ENCODE peak calls at places on chromosomes 7 and 10, in eight cellular contexts. One of them, this sample, is unnamed.

GRCh38 chr7:157795199-157795598 is 458.4 kb downstream of the DNAJB6 start:
- DNase-seq in tibial artery: no peak
- DNase-seq in substantia nigra: no peak
- DNase-seq in left ventricle myocardium inferior: no peak
- DNase-seq in activated effector memory CD4-positive, alpha-beta T cell treated with anti-CD3 and anti-CD28 coated beads, Interleukin-2, amount 50 U/mL, for 16 hours: no peak
- DNase-seq in PC-9: no peak
- DNase-seq in erythroblast: no peak
- DNase-seq in germinal center: no peak
- DNase-seq in this sample: no peak

GRCh38 chr7:1532456-1533254 is 2.2 kb downstream of the MAFK start:
- DNase-seq in erythroblast: peak
- DNase-seq in substantia nigra: no peak
- DNase-seq in PC-9: peak
- DNase-seq in tibial artery: peak
- DNase-seq in activated effector memory CD4-positive, alpha-beta T cell treated with anti-CD3 and anti-CD28 coated beads, Interleukin-2, amount 50 U/mL, for 16 hours: peak
- DNase-seq in left ventricle myocardium inferior: peak
- DNase-seq in germinal center: no peak
- DNase-seq in this sample: peak

GRCh38 chr7:24755096-24755495 is 2.2 kb downstream of the GSDME start:
- DNase-seq in activated effector memory CD4-positive, alpha-beta T cell treated with anti-CD3 and anti-CD28 coated beads, Interleukin-2, amount 50 U/mL, for 16 hours: no peak
- DNase-seq in left ventricle myocardium inferior: no peak
- DNase-seq in germinal center: no peak
- DNase-seq in erythroblast: no peak
- DNase-seq in tibial artery: no peak
- DNase-seq in substantia nigra: no peak
- DNase-seq in PC-9: no peak
- DNase-seq in this sample: no peak

GRCh38 chr7:922334-923107 is 32.0 kb downstream of the ADAP1 start:
- DNase-seq in PC-9: no peak
- DNase-seq in left ventricle myocardium inferior: no peak
- DNase-seq in germinal center: no peak
- DNase-seq in tibial artery: peak
- DNase-seq in substantia nigra: no peak
- DNase-seq in activated effector memory CD4-positive, alpha-beta T cell treated with anti-CD3 and anti-CD28 coated beads, Interleukin-2, amount 50 U/mL, for 16 hours: peak
- DNase-seq in erythroblast: no peak
- DNase-seq in this sample: peak

GRCh38 chr7:74094224-74095095 is 10.9 kb downstream of the LIMK1 start:
- DNase-seq in substantia nigra: peak
- DNase-seq in tibial artery: peak
- DNase-seq in germinal center: peak
- DNase-seq in PC-9: peak
- DNase-seq in left ventricle myocardium inferior: peak
- DNase-seq in erythroblast: peak
- DNase-seq in activated effector memory CD4-positive, alpha-beta T cell treated with anti-CD3 and anti-CD28 coated beads, Interleukin-2, amount 50 U/mL, for 16 hours: peak
- DNase-seq in this sample: peak

GRCh38 chr10:132418520-132419416 is 21.8 kb downstream of the PWWP2B start:
- DNase-seq in activated effector memory CD4-positive, alpha-beta T cell treated with anti-CD3 and anti-CD28 coated beads, Interleukin-2, amount 50 U/mL, for 16 hours: no peak
- DNase-seq in tibial artery: no peak
- DNase-seq in erythroblast: no peak
- DNase-seq in germinal center: no peak
- DNase-seq in PC-9: peak
- DNase-seq in left ventricle myocardium inferior: no peak
- DNase-seq in substantia nigra: no peak
- DNase-seq in this sample: peak

GRCh38 chr7:90345548-90346319 is 782 bp upstream of the GTPBP10 start:
- DNase-seq in erythroblast: no peak
- DNase-seq in germinal center: peak
- DNase-seq in activated effector memory CD4-positive, alpha-beta T cell treated with anti-CD3 and anti-CD28 coated beads, Interleukin-2, amount 50 U/mL, for 16 hours: no peak
- DNase-seq in PC-9: peak
- DNase-seq in substantia nigra: no peak
- DNase-seq in left ventricle myocardium inferior: no peak
- DNase-seq in tibial artery: no peak
- DNase-seq in this sample: peak

GRCh38 chr7:139521439-139521838 is 2.0 kb upstream of the CLEC2L start:
- DNase-seq in left ventricle myocardium inferior: no peak
- DNase-seq in germinal center: no peak
- DNase-seq in erythroblast: no peak
- DNase-seq in substantia nigra: no peak
- DNase-seq in tibial artery: no peak
- DNase-seq in PC-9: no peak
- DNase-seq in activated effector memory CD4-positive, alpha-beta T cell treated with anti-CD3 and anti-CD28 coated beads, Interleukin-2, amount 50 U/mL, for 16 hours: no peak
- DNase-seq in this sample: no peak

GRCh38 chr10:66837990-66838389 is 87.8 kb upstream of the LRRTM3 start:
- DNase-seq in left ventricle myocardium inferior: no peak
- DNase-seq in activated effector memory CD4-positive, alpha-beta T cell treated with anti-CD3 and anti-CD28 coated beads, Interleukin-2, amount 50 U/mL, for 16 hours: no peak
- DNase-seq in PC-9: no peak
- DNase-seq in substantia nigra: no peak
- DNase-seq in tibial artery: no peak
- DNase-seq in germinal center: no peak
- DNase-seq in erythroblast: no peak
- DNase-seq in this sample: no peak

GRCh38 chr7:141697211-141697871 is 4.6 kb downstream of the DENND11 start:
- DNase-seq in substantia nigra: peak
- DNase-seq in germinal center: no peak
- DNase-seq in activated effector memory CD4-positive, alpha-beta T cell treated with anti-CD3 and anti-CD28 coated beads, Interleukin-2, amount 50 U/mL, for 16 hours: no peak
- DNase-seq in left ventricle myocardium inferior: no peak
- DNase-seq in tibial artery: no peak
- DNase-seq in PC-9: peak
- DNase-seq in erythroblast: peak
- DNase-seq in this sample: no peak

GRCh38 chr10:122461367-122461728 is at the start of gene HTRA1:
- DNase-seq in germinal center: no peak
- DNase-seq in PC-9: peak
- DNase-seq in left ventricle myocardium inferior: peak
- DNase-seq in substantia nigra: peak
- DNase-seq in tibial artery: peak
- DNase-seq in erythroblast: no peak
- DNase-seq in activated effector memory CD4-positive, alpha-beta T cell treated with anti-CD3 and anti-CD28 coated beads, Interleukin-2, amount 50 U/mL, for 16 hours: no peak
- DNase-seq in this sample: peak

GRCh38 chr7:135247746-135248471 is 14.3 kb downstream of the STRA8 start:
- DNase-seq in tibial artery: no peak
- DNase-seq in germinal center: no peak
- DNase-seq in activated effector memory CD4-positive, alpha-beta T cell treated with anti-CD3 and anti-CD28 coated beads, Interleukin-2, amount 50 U/mL, for 16 hours: no peak
- DNase-seq in erythroblast: no peak
- DNase-seq in substantia nigra: no peak
- DNase-seq in PC-9: no peak
- DNase-seq in left ventricle myocardium inferior: no peak
- DNase-seq in this sample: no peak

GRCh38 chr10:4280481-4281206 is 495.6 kb upstream of the KLF6 start:
- DNase-seq in left ventricle myocardium inferior: no peak
- DNase-seq in PC-9: peak
- DNase-seq in tibial artery: no peak
- DNase-seq in erythroblast: no peak
- DNase-seq in germinal center: no peak
- DNase-seq in activated effector memory CD4-positive, alpha-beta T cell treated with anti-CD3 and anti-CD28 coated beads, Interleukin-2, amount 50 U/mL, for 16 hours: no peak
- DNase-seq in substantia nigra: no peak
- DNase-seq in this sample: no peak

GRCh38 chr7:45610019-45610418 is 35.9 kb downstream of the ADCY1 start:
- DNase-seq in germinal center: no peak
- DNase-seq in erythroblast: no peak
- DNase-seq in tibial artery: no peak
- DNase-seq in activated effector memory CD4-positive, alpha-beta T cell treated with anti-CD3 and anti-CD28 coated beads, Interleukin-2, amount 50 U/mL, for 16 hours: no peak
- DNase-seq in substantia nigra: no peak
- DNase-seq in PC-9: no peak
- DNase-seq in left ventricle myocardium inferior: no peak
- DNase-seq in this sample: no peak

GRCh38 chr10:78997635-78998618 is 70.8 kb upstream of the ZMIZ1 start:
- DNase-seq in erythroblast: no peak
- DNase-seq in left ventricle myocardium inferior: no peak
- DNase-seq in PC-9: peak
- DNase-seq in tibial artery: no peak
- DNase-seq in substantia nigra: no peak
- DNase-seq in activated effector memory CD4-positive, alpha-beta T cell treated with anti-CD3 and anti-CD28 coated beads, Interleukin-2, amount 50 U/mL, for 16 hours: no peak
- DNase-seq in germinal center: no peak
- DNase-seq in this sample: no peak

GRCh38 chr10:15254808-15255655 is 86.5 kb upstream of the NMT2 start:
- DNase-seq in activated effector memory CD4-positive, alpha-beta T cell treated with anti-CD3 and anti-CD28 coated beads, Interleukin-2, amount 50 U/mL, for 16 hours: no peak
- DNase-seq in tibial artery: no peak
- DNase-seq in erythroblast: no peak
- DNase-seq in germinal center: no peak
- DNase-seq in PC-9: no peak
- DNase-seq in left ventricle myocardium inferior: no peak
- DNase-seq in substantia nigra: no peak
- DNase-seq in this sample: no peak

GRCh38 chr10:61825001-61825400 is 76.5 kb upstream of the ARID5B start:
- DNase-seq in left ventricle myocardium inferior: no peak
- DNase-seq in tibial artery: no peak
- DNase-seq in PC-9: no peak
- DNase-seq in germinal center: no peak
- DNase-seq in erythroblast: no peak
- DNase-seq in activated effector memory CD4-positive, alpha-beta T cell treated with anti-CD3 and anti-CD28 coated beads, Interleukin-2, amount 50 U/mL, for 16 hours: no peak
- DNase-seq in substantia nigra: no peak
- DNase-seq in this sample: no peak

GRCh38 chr7:16395121-16395520 is 26.2 kb downstream of the CRPPA start:
- DNase-seq in erythroblast: no peak
- DNase-seq in germinal center: no peak
- DNase-seq in substantia nigra: no peak
- DNase-seq in tibial artery: no peak
- DNase-seq in left ventricle myocardium inferior: no peak
- DNase-seq in activated effector memory CD4-positive, alpha-beta T cell treated with anti-CD3 and anti-CD28 coated beads, Interleukin-2, amount 50 U/mL, for 16 hours: no peak
- DNase-seq in PC-9: no peak
- DNase-seq in this sample: no peak

GRCh38 chr10:20170661-20171060 is 354.4 kb downstream of the PLXDC2 start:
- DNase-seq in PC-9: no peak
- DNase-seq in activated effector memory CD4-positive, alpha-beta T cell treated with anti-CD3 and anti-CD28 coated beads, Interleukin-2, amount 50 U/mL, for 16 hours: no peak
- DNase-seq in substantia nigra: no peak
- DNase-seq in erythroblast: no peak
- DNase-seq in tibial artery: no peak
- DNase-seq in germinal center: no peak
- DNase-seq in left ventricle myocardium inferior: no peak
- DNase-seq in this sample: no peak

GRCh38 chr7:28512648-28513435 is 100.5 kb downstream of the CREB5 start:
- DNase-seq in germinal center: no peak
- DNase-seq in substantia nigra: no peak
- DNase-seq in left ventricle myocardium inferior: no peak
- DNase-seq in erythroblast: no peak
- DNase-seq in activated effector memory CD4-positive, alpha-beta T cell treated with anti-CD3 and anti-CD28 coated beads, Interleukin-2, amount 50 U/mL, for 16 hours: no peak
- DNase-seq in tibial artery: no peak
- DNase-seq in PC-9: no peak
- DNase-seq in this sample: no peak

GRCh38 chr10:58802047-58802446 is 289.4 kb downstream of the BICC1 start:
- DNase-seq in substantia nigra: no peak
- DNase-seq in activated effector memory CD4-positive, alpha-beta T cell treated with anti-CD3 and anti-CD28 coated beads, Interleukin-2, amount 50 U/mL, for 16 hours: no peak
- DNase-seq in germinal center: no peak
- DNase-seq in tibial artery: no peak
- DNase-seq in PC-9: no peak
- DNase-seq in left ventricle myocardium inferior: no peak
- DNase-seq in erythroblast: no peak
- DNase-seq in this sample: no peak

GRCh38 chr10:3107426-3107961 is 40.1 kb downstream of the PFKP start:
- DNase-seq in left ventricle myocardium inferior: peak
- DNase-seq in erythroblast: no peak
- DNase-seq in substantia nigra: peak
- DNase-seq in PC-9: peak
- DNase-seq in tibial artery: peak
- DNase-seq in germinal center: no peak
- DNase-seq in activated effector memory CD4-positive, alpha-beta T cell treated with anti-CD3 and anti-CD28 coated beads, Interleukin-2, amount 50 U/mL, for 16 hours: no peak
- DNase-seq in this sample: no peak

GRCh38 chr7:111400088-111400487 is 162.2 kb downstream of the IMMP2L start:
- DNase-seq in tibial artery: no peak
- DNase-seq in PC-9: no peak
- DNase-seq in germinal center: no peak
- DNase-seq in activated effector memory CD4-positive, alpha-beta T cell treated with anti-CD3 and anti-CD28 coated beads, Interleukin-2, amount 50 U/mL, for 16 hours: no peak
- DNase-seq in substantia nigra: no peak
- DNase-seq in left ventricle myocardium inferior: no peak
- DNase-seq in erythroblast: no peak
- DNase-seq in this sample: no peak

GRCh38 chr10:25174461-25175230 is at the start of gene GPR158:
- DNase-seq in PC-9: peak
- DNase-seq in germinal center: peak
- DNase-seq in activated effector memory CD4-positive, alpha-beta T cell treated with anti-CD3 and anti-CD28 coated beads, Interleukin-2, amount 50 U/mL, for 16 hours: peak
- DNase-seq in substantia nigra: peak
- DNase-seq in left ventricle myocardium inferior: peak
- DNase-seq in erythroblast: peak
- DNase-seq in tibial artery: peak
- DNase-seq in this sample: peak